ENCODE peak calls at places on chromosomes 3 and 15, in five cellular contexts. R is activated gamma-delta T cell treated with anti-CD3 and anti-CD28 coated beads, Interleukin-2, amount 50 U/mL, for 16 hours; S is HEK293T; U is iPS-NIHi11; I is BJ. O is an unnamed sample.

GRCh38 chr3:165389064-165389463 is 192.9 kb upstream of the SLITRK3 start:
- DNase-seq in R (no peak), S (no peak), U (no peak), I (no peak), O (no peak)

GRCh38 chr15:28952666-28953491 is 67.1 kb downstream of the APBA2 start:
- DNase-seq in R (no peak), S (no peak), U (no peak), I (no peak), O (no peak)

GRCh38 chr3:160667452-160667851 is 9.5 kb upstream of the ARL14 start:
- DNase-seq in R (no peak), S (no peak), U (no peak), I (peak), O (peak)

GRCh38 chr3:168155207-168155785 is 59.6 kb upstream of the GOLIM4 start:
- DNase-seq in R (no peak), S (no peak), U (no peak), I (no peak), O (no peak)

GRCh38 chr15:32717290-32718081 is at the start of gene GREM1:
- DNase-seq in R (no peak), S (no peak), U (peak), I (no peak), O (no peak)

GRCh38 chr3:130276203-130276803 is 69.2 kb upstream of the COL6A5 start:
- DNase-seq in R (no peak), S (peak), U (peak), I (no peak), O (peak)

GRCh38 chr15:82031871-82032270 is 13.9 kb downstream of the MEX3B start:
- DNase-seq in R (no peak), S (no peak), U (no peak), I (no peak), O (no peak)

GRCh38 chr15:22942877-22943276 is 37.3 kb downstream of the CYFIP1 start:
- DNase-seq in R (no peak), S (no peak), U (no peak), I (no peak), O (no peak)

GRCh38 chr3:127238602-127239001 is 45.7 kb downstream of the PRR23E start:
- DNase-seq in R (no peak), S (no peak), U (no peak), I (no peak), O (no peak)

GRCh38 chr3:72100062-72100511 is 315.1 kb upstream of the PROK2 start:
- DNase-seq in R (no peak), S (no peak), U (peak), I (no peak), O (no peak)

GRCh38 chr15:71443538-71443937 is 328.3 kb downstream of the THSD4 start:
- DNase-seq in R (peak), S (peak), U (peak), I (no peak), O (peak)

GRCh38 chr15:31487811-31488436 is 161.3 kb downstream of the KLF13 start:
- DNase-seq in R (no peak), S (no peak), U (no peak), I (no peak), O (no peak)

O was measured in renal cortical epithelial cell.